ENCODE peak calls at places on chromosomes 5 and 9, in four cellular contexts. One of them, this sample, is unnamed.

GRCh38 chr5:3597002-3597726 is 1.5 kb downstream of the IRX1 start:
- DNase-seq in NCI-H2171 treated with DMSO at 0.1 percent for 48 hours: peak; percentile 25
- DNase-seq in SW480: no peak
- DNase-seq in fibroblast of the aortic adventitia: peak; percentile 6
- DNase-seq in this sample: no peak

GRCh38 chr5:141392429-141393198 is at the start of gene PCDHGA8:
- DNase-seq in NCI-H2171 treated with DMSO at 0.1 percent for 48 hours: peak; percentile 27
- DNase-seq in SW480: no peak
- DNase-seq in fibroblast of the aortic adventitia: peak; percentile 30
- DNase-seq in this sample: no peak

GRCh38 chr5:26625099-26625498 is 413.3 kb downstream of the CDH9 start:
- DNase-seq in SW480: no peak
- DNase-seq in NCI-H2171 treated with DMSO at 0.1 percent for 48 hours: no peak
- DNase-seq in fibroblast of the aortic adventitia: no peak
- DNase-seq in this sample: no peak

GRCh38 chr5:912356-913091 is 19.8 kb downstream of the TRIP13 start:
- DNase-seq in SW480: peak; percentile 98
- DNase-seq in NCI-H2171 treated with DMSO at 0.1 percent for 48 hours: peak; percentile 13
- DNase-seq in fibroblast of the aortic adventitia: peak; percentile 83
- DNase-seq in this sample: peak; percentile 43

GRCh38 chr5:61450170-61450815 is 118.2 kb downstream of the ZSWIM6 start:
- DNase-seq in fibroblast of the aortic adventitia: peak; percentile 94
- DNase-seq in NCI-H2171 treated with DMSO at 0.1 percent for 48 hours: peak; percentile 6
- DNase-seq in SW480: peak; percentile 67
- DNase-seq in this sample: no peak

GRCh38 chr9:124050955-124051354 is 39.4 kb downstream of the LHX2 start:
- DNase-seq in NCI-H2171 treated with DMSO at 0.1 percent for 48 hours: no peak
- DNase-seq in SW480: no peak
- DNase-seq in fibroblast of the aortic adventitia: no peak
- DNase-seq in this sample: no peak

GRCh38 chr9:129944501-129945116 is 98.4 kb downstream of the FNBP1 start:
- DNase-seq in SW480: no peak
- DNase-seq in fibroblast of the aortic adventitia: no peak
- DNase-seq in NCI-H2171 treated with DMSO at 0.1 percent for 48 hours: peak; percentile 23
- DNase-seq in this sample: no peak

GRCh38 chr5:3858524-3858923 is 262.9 kb downstream of the IRX1 start:
- DNase-seq in SW480: no peak
- DNase-seq in NCI-H2171 treated with DMSO at 0.1 percent for 48 hours: no peak
- DNase-seq in fibroblast of the aortic adventitia: no peak
- DNase-seq in this sample: no peak

GRCh38 chr9:114429488-114429887 is 41.7 kb upstream of the AKNA start:
- DNase-seq in fibroblast of the aortic adventitia: no peak
- DNase-seq in SW480: no peak
- DNase-seq in NCI-H2171 treated with DMSO at 0.1 percent for 48 hours: no peak
- DNase-seq in this sample: no peak

GRCh38 chr9:124133752-124134151 is 122.2 kb downstream of the LHX2 start:
- DNase-seq in fibroblast of the aortic adventitia: peak; percentile 44
- DNase-seq in SW480: no peak
- DNase-seq in NCI-H2171 treated with DMSO at 0.1 percent for 48 hours: no peak
- DNase-seq in this sample: no peak

GRCh38 chr5:161897033-161897432 is 49.1 kb downstream of the GABRA1 start:
- DNase-seq in SW480: no peak
- DNase-seq in NCI-H2171 treated with DMSO at 0.1 percent for 48 hours: no peak
- DNase-seq in fibroblast of the aortic adventitia: no peak
- DNase-seq in this sample: no peak

GRCh38 chr5:148858547-148858946 is 32.1 kb downstream of the ADRB2 start:
- DNase-seq in fibroblast of the aortic adventitia: no peak
- DNase-seq in SW480: no peak
- DNase-seq in NCI-H2171 treated with DMSO at 0.1 percent for 48 hours: no peak
- DNase-seq in this sample: no peak

GRCh38 chr9:131282175-131282574 is 5.9 kb upstream of the FAM78A start:
- DNase-seq in SW480: no peak
- DNase-seq in NCI-H2171 treated with DMSO at 0.1 percent for 48 hours: no peak
- DNase-seq in fibroblast of the aortic adventitia: no peak
- DNase-seq in this sample: no peak

This sample was measured in central memory CD8-positive, alpha-beta T cell.